ENCODE peak calls at places on chromosomes 12 and 14, in ten cellular contexts. V is choroid plexus epithelial cell; P is ovary; N is colonic mucosa; S is DND-41; Y is bronchial epithelial cell; Q is fibroblast of mammary gland; O is mucosa of descending colon; X is CD8-positive, alpha-beta T cell; H is foreskin fibroblast. C is an unnamed sample.

GRCh38 chr12:18601962-18602361 is 135.8 kb downstream of the PLCZ1 start:
- DNase-seq in V (no peak), P (no peak), N (no peak), S (no peak), Y (no peak), Q (no peak), O (no peak), X (no peak), H (no peak), C (no peak)

GRCh38 chr14:25833341-25834121 is 764.3 kb downstream of the NOVA1 start:
- DNase-seq in V (peak), P (no peak), N (peak), S (peak), Y (peak), Q (peak), O (no peak), X (no peak), H (no peak), C (peak)

GRCh38 chr12:110436231-110436630 is 13.9 kb downstream of the ARPC3 start:
- DNase-seq in V (peak), P (no peak), N (no peak), S (no peak), Y (peak), Q (peak), O (no peak), X (no peak), H (peak), C (peak)

GRCh38 chr14:76599556-76599955 is 161.7 kb upstream of the VASH1 start:
- DNase-seq in V (no peak), P (no peak), N (no peak), S (no peak), Y (no peak), Q (no peak), O (no peak), X (no peak), H (no peak), C (no peak)

GRCh38 chr14:104355101-104355691 is 216.8 kb downstream of the KIF26A start:
- DNase-seq in V (no peak), P (no peak), N (no peak), S (no peak), Y (no peak), Q (no peak), O (peak), X (no peak), H (no peak), C (no peak)

GRCh38 chr14:102320033-102320660 is 601 bp downstream of the ZNF839 start:
- DNase-seq in V (peak), P (peak), N (peak), S (peak), Y (peak), Q (peak), O (peak), X (no peak), H (peak), C (peak)

GRCh38 chr14:68598621-68599447 is 194.0 kb downstream of the ZFP36L1 start:
- DNase-seq in V (peak), P (peak), N (peak), S (no peak), Y (peak), Q (peak), O (peak), X (no peak), H (peak), C (peak)

GRCh38 chr12:79848321-79848720 is 86.6 kb downstream of the PPP1R12A start:
- DNase-seq in V (peak), P (no peak), N (no peak), S (no peak), Y (peak), Q (no peak), O (no peak), X (no peak), H (no peak), C (no peak)

GRCh38 chr14:55807536-55807935 is 227.5 kb downstream of the KTN1 start:
- DNase-seq in V (no peak), P (no peak), N (no peak), S (peak), Y (no peak), Q (no peak), O (no peak), X (no peak), H (no peak), C (no peak)

GRCh38 chr12:57511588-57512325 is 8.6 kb downstream of the DDIT3 start:
- DNase-seq in V (no peak), P (no peak), N (no peak), S (no peak), Y (no peak), Q (no peak), O (no peak), X (no peak), H (no peak), C (no peak)

GRCh38 chr14:100438678-100439592 is 115.8 kb downstream of the SLC25A47 start:
- DNase-seq in V (peak), P (no peak), N (peak), S (no peak), Y (peak), Q (peak), O (peak), X (no peak), H (peak), C (peak)

GRCh38 chr12:53495903-53496751 is 3.1 kb downstream of the MAP3K12 start:
- DNase-seq in V (peak), P (peak), N (peak), S (no peak), Y (no peak), Q (peak), O (peak), X (no peak), H (peak), C (peak)

GRCh38 chr12:130765186-130765659 is 49.1 kb upstream of the RIMBP2 start:
- DNase-seq in V (peak), P (no peak), N (no peak), S (no peak), Y (peak), Q (peak), O (no peak), X (no peak), H (no peak), C (peak)

GRCh38 chr14:65750906-65751305 is 338.4 kb downstream of the FUT8 start:
- DNase-seq in V (no peak), P (no peak), N (no peak), S (no peak), Y (no peak), Q (no peak), O (no peak), X (no peak), H (no peak), C (no peak)

GRCh38 chr12:88062464-88062863 is 33.3 kb upstream of the C12orf50 start:
- DNase-seq in V (no peak), P (no peak), N (no peak), S (no peak), Y (no peak), Q (no peak), O (no peak), X (no peak), H (no peak), C (no peak)

GRCh38 chr12:88753707-88754106 is 173.4 kb upstream of the KITLG start:
- DNase-seq in V (no peak), P (no peak), N (no peak), S (no peak), Y (no peak), Q (no peak), O (no peak), X (no peak), H (no peak), C (no peak)

GRCh38 chr14:67221248-67221981 is 19.8 kb upstream of the PALS1 start:
- DNase-seq in V (peak), P (no peak), N (no peak), S (no peak), Y (peak), Q (peak), O (no peak), X (no peak), H (peak), C (peak)

GRCh38 chr12:31590730-31591307 is at the start of gene DENND5B:
- DNase-seq in V (peak), P (peak), N (peak), S (peak), Y (no peak), Q (peak), O (peak), X (no peak), H (peak), C (peak)

GRCh38 chr12:107845980-107846659 is 71.6 kb downstream of the ASCL4 start:
- DNase-seq in V (no peak), P (peak), N (no peak), S (no peak), Y (peak), Q (peak), O (no peak), X (no peak), H (peak), C (peak)

GRCh38 chr12:17818931-17819330 is 271.1 kb downstream of the RERGL start:
- DNase-seq in V (no peak), P (no peak), N (no peak), S (no peak), Y (no peak), Q (no peak), O (no peak), X (no peak), H (no peak), C (no peak)

GRCh38 chr12:54840293-54840692 is 14.0 kb upstream of the MUCL1 start:
- DNase-seq in V (no peak), P (no peak), N (no peak), S (no peak), Y (no peak), Q (no peak), O (no peak), X (no peak), H (no peak), C (no peak)

GRCh38 chr12:124446364-124446763 is 121.0 kb downstream of the NCOR2 start:
- DNase-seq in V (no peak), P (no peak), N (no peak), S (no peak), Y (no peak), Q (no peak), O (peak), X (no peak), H (no peak), C (no peak)

GRCh38 chr12:100716658-100716948 is 78.0 kb upstream of the ANO4 start:
- DNase-seq in V (peak), P (no peak), N (no peak), S (no peak), Y (no peak), Q (no peak), O (no peak), X (no peak), H (peak), C (no peak)

GRCh38 chr12:24297516-24297915 is 348.0 kb upstream of the SOX5 start:
- DNase-seq in V (peak), P (no peak), N (no peak), S (no peak), Y (no peak), Q (no peak), O (no peak), X (no peak), H (no peak), C (no peak)

GRCh38 chr12:26238341-26239126 is 43.2 kb downstream of the SSPN start:
- DNase-seq in V (no peak), P (no peak), N (no peak), S (no peak), Y (no peak), Q (peak), O (no peak), X (no peak), H (no peak), C (peak)

GRCh38 chr12:46437411-46437810 is 64.8 kb upstream of the SLC38A2 start:
- DNase-seq in V (no peak), P (no peak), N (no peak), S (no peak), Y (no peak), Q (no peak), O (no peak), X (no peak), H (no peak), C (no peak)

DNA sequence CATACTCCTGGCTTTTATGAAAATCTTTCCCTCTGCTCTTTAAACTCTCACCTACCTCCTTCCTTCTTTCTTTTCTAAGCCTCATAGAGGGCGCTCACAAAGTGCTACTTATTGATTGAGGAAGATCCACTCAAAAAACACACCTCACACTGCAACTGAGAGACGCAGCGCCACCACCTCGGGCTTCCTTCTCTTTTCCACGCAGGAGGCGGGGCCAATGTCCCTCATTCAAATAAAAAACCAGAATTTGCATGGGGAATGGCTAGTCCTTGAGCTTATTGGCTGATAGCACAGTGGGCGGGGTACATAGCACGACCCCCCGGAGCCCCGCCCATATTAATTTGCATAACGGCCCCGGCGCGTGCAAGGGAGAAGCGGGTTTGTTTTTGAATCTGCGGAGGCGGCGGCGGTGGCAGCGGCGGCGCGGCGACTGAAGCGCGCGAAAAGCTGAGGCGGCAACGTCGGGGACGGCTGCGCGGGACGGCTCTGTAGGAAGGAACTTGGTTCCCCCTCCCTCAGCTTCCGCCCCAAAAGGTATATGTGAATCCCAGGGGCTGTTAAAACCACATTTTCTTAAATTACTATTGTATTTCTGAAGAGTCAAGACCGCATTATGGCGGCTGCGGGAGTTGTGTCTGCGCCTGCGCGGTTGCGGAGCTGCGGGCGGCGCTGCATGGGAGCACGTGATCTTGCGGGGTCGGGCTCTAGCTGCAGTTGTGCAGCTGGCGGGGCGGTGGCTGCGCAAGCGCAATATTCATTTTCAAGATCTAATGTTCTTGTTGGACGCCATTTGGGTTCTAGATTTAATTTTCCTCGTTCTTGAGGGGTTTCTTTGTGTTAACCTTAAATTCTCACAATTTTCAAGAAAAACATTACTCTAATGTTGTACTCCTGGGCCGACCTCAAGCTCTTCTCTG is at the start of gene ATF7IP:
- DNase-seq in V (peak), P (peak), N (peak), S (peak), Y (peak), Q (peak), O (peak), X (peak), H (peak), C (peak)
- TF ChIP-seq CTCF in V (peak), P (peak), N (peak), S (peak), Y (peak), Q (peak), O (peak), X (no peak), H (peak), C (peak)

DNA sequence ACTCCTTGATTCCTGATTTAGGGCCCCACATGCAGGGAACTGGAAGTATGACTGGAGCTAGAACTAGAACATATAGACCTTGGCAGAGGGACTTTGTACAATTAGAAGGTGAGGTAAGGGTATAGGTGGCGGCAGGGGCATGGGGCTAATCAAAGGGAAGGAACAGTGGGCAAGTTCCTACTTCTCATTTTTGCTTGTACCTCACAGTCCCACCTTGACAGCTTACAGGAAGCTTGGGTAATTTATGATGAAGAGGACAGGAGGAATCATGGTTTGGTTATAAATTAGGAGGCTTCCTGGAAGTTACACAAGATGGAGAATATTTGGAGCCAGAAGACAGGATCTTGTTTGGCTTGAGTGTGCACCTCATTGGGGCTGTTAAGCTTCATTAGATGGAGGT is 33.4 kb downstream of the SUSD6 start:
- DNase-seq in V (no peak), P (no peak), N (no peak), S (no peak), Y (no peak), Q (no peak), O (no peak), X (no peak), H (no peak), C (no peak)
- H3K4me3 ChIP-seq in V (no peak), P (no peak), N (no peak), S (no peak), Y (no peak), Q (no peak), O (no peak), X (no peak), H (no peak), C (no peak)

GRCh38 chr12:20369164-20370000 is 1.0 kb downstream of the PDE3A start:
- DNase-seq in V (peak), P (peak), N (peak), S (no peak), Y (no peak), Q (peak), O (peak), X (no peak), H (peak), C (peak)
- TF ChIP-seq CTCF in V (peak), P (peak), N (no peak), S (no peak), Y (no peak), Q (no peak), O (no peak), X (no peak), H (no peak), C (peak)

GRCh38 chr12:64058541-64059321 is 163.4 kb downstream of the KICS2 start:
- DNase-seq in V (no peak), P (no peak), N (no peak), S (no peak), Y (no peak), Q (no peak), O (no peak), X (no peak), H (no peak), C (no peak)
- H3K4me3 ChIP-seq in V (no peak), P (no peak), N (no peak), S (no peak), Y (no peak), Q (no peak), O (no peak), X (no peak), H (no peak), C (no peak)